ENCODE peak calls at places on chromosome 1, in seven cellular contexts. A is ovary, N is IMR-90, R is body of pancreas, I is prostate gland, S is heart left ventricle, X is A549. U is an unnamed sample. For H3K4me1, the result is how much of the 10 kb centered on the place peaks cover.

GRCh38 chr1:212454741-212455140 is 22.0 kb downstream of the NENF start:
- DNase-seq in A (no peak), N (no peak), R (no peak), I (no peak), S (no peak), X (no peak), U (no peak)

GRCh38 chr1:41455479-41456271 is 28.8 kb downstream of the EDN2 start:
- DNase-seq in A (no peak), N (peak), R (no peak), I (peak), S (peak), X (no peak), U (peak)

GRCh38 chr1:156281281-156282142 is 1.1 kb downstream of the SMG5 start:
- DNase-seq in A (no peak), N (peak), R (peak), I (no peak), S (peak), X (no peak), U (no peak)

GRCh38 chr1:172638885-172639831 is 19.7 kb upstream of the FASLG start:
- DNase-seq in A (no peak), N (peak), R (no peak), I (no peak), S (no peak), X (peak), U (no peak)

GRCh38 chr1:113321761-113322387 is 68.4 kb upstream of the MAGI3 start:
- DNase-seq in A (no peak), N (no peak), R (no peak), I (no peak), S (no peak), X (no peak), U (no peak)

GRCh38 chr1:226972931-226973330 is 32.8 kb downstream of the COQ8A start:
- DNase-seq in A (peak), N (no peak), R (peak), I (no peak), S (peak), X (no peak), U (no peak)

GRCh38 chr1:36349839-36350238 is 26.4 kb upstream of the EVA1B start:
- DNase-seq in A (no peak), N (no peak), R (no peak), I (no peak), S (no peak), X (no peak), U (no peak)

GRCh38 chr1:145714524-145715111 is 4.7 kb upstream of the CD160 start:
- DNase-seq in A (no peak), N (no peak), R (peak), I (no peak), S (peak), X (no peak), U (no peak)

GRCh38 chr1:15180189-15180588 is 26.6 kb downstream of the TMEM51 start:
- DNase-seq in A (no peak), N (no peak), R (peak), I (no peak), S (no peak), X (no peak), U (no peak)

GRCh38 chr1:172581779-172582178 is 48.8 kb downstream of the SUCO start:
- DNase-seq in A (no peak), N (peak), R (no peak), I (no peak), S (no peak), X (no peak), U (no peak)

GRCh38 chr1:32652244-32652962 is 1.4 kb downstream of the RBBP4 start:
- DNase-seq in A (no peak), N (no peak), R (no peak), I (no peak), S (no peak), X (no peak), U (no peak)

GRCh38 chr1:181127898-181128453 is 39.5 kb downstream of the IER5 start:
- DNase-seq in A (no peak), N (peak), R (no peak), I (no peak), S (no peak), X (peak), U (no peak)

GRCh38 chr1:237527761-237528160 is 363.0 kb downstream of the ZP4 start:
- DNase-seq in A (no peak), N (no peak), R (no peak), I (no peak), S (no peak), X (no peak), U (no peak)

GRCh38 chr1:179087665-179088064 is 5.8 kb downstream of the TOR3A start:
- DNase-seq in A (no peak), N (no peak), R (peak), I (no peak), S (no peak), X (no peak), U (peak)

GRCh38 chr1:39757501-39757900 is 13.6 kb downstream of the OXCT2 start:
- DNase-seq in A (no peak), N (no peak), R (no peak), I (no peak), S (no peak), X (no peak), U (no peak)

GRCh38 chr1:32334864-32335618 is 992 bp downstream of the MARCKSL1 start:
- DNase-seq in A (peak), N (peak), R (peak), I (no peak), S (no peak), X (peak), U (peak)

GRCh38 chr1:16145030-16145987 is 10.6 kb downstream of the EPHA2 start:
- DNase-seq in A (peak), N (peak), R (peak), I (peak), S (peak), X (peak), U (peak)

GRCh38 chr1:42259059-42259738 is 75.8 kb downstream of the FOXJ3 start:
- DNase-seq in A (no peak), N (peak), R (peak), I (peak), S (no peak), X (no peak), U (no peak)

GRCh38 chr1:182262425-182262824 is 129.2 kb downstream of the GLUL start:
- DNase-seq in A (no peak), N (no peak), R (no peak), I (no peak), S (no peak), X (no peak), U (no peak)

GRCh38 chr1:209157514-209158285 is 425.8 kb upstream of the CAMK1G start:
- DNase-seq in A (no peak), N (no peak), R (no peak), I (no peak), S (no peak), X (no peak), U (no peak)

GRCh38 chr1:48676376-48676775 is 100.3 kb downstream of the BEND5 start:
- DNase-seq in A (no peak), N (no peak), R (no peak), I (no peak), S (no peak), X (no peak), U (no peak)

GRCh38 chr1:54008876-54009275 is 9.1 kb downstream of the LDLRAD1 start:
- DNase-seq in A (no peak), N (no peak), R (no peak), I (no peak), S (no peak), X (no peak), U (no peak)
- H3K4me1 ChIP-seq in A (under half), N (under half), R (under half), I (under half), S (under half), X (under half), U (under half)

DNA sequence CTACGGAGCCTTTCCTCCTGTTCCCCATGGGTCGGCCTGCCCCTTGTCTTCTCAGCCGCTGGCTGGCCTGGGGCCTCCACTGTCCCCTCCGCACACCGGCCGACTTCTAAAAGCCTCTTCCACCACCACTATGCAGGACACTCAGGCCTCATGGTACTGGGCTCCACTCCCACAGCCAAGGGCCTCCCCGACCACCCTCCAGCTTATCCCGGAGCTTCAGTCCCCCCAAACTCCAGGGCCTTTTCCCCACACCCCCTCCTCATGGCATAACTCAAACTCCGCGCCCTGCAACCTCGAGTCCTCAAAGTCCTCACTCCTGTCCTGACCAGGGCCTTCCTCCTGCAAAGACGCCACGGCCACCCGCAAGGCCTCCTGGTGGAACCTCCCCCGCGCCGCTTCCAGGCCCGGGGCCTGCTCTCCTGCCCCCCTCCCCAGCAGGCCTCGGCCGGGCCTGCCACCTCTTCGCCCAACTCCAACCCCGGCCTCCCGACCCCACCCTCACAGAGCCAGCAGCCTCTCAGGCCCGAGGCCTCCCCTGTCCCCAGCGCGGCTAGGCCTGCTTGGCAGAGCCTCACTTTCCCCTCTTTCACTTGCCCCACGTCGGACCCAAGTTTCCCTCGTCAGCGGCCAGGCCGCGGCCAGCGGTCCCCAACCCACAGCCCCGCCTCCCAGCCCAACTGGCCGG is 1.9 kb downstream of the LRRC41 start:
- DNase-seq in A (no peak), N (peak), R (peak), I (peak), S (peak), X (peak), U (no peak)
- TF ChIP-seq POLR2A in A (no peak), N (peak), R (no peak), I (no peak), S (no peak), X (no peak), U (no peak)

GRCh38 chr1:168920456-168921094 is 185.9 kb upstream of the ATP1B1 start:
- DNase-seq in A (no peak), N (peak), R (peak), I (peak), S (peak), X (peak), U (no peak)
- H3K27ac ChIP-seq in A (no peak), N (no peak), R (peak), I (peak), S (no peak), X (peak), U (peak)

GRCh38 chr1:178055779-178056471 is 38.0 kb upstream of the RASAL2 start:
- DNase-seq in A (no peak), N (peak), R (no peak), I (no peak), S (peak), X (peak), U (no peak)
- H3K4me1 ChIP-seq in A (under half), N (under half), R (under half), I (under half), S (under half), X (half or more), U (under half)

GRCh38 chr1:56545711-56546110 is 33.7 kb downstream of the PLPP3 start:
- DNase-seq in A (no peak), N (no peak), R (peak), I (peak), S (peak), X (no peak), U (no peak)

GRCh38 chr1:56547473-56547872 is 31.9 kb downstream of the PLPP3 start:
- DNase-seq in A (no peak), N (no peak), R (no peak), I (no peak), S (no peak), X (no peak), U (no peak)

GRCh38 chr1:56541408-56541807 is 38.0 kb downstream of the PLPP3 start:
- DNase-seq in A (no peak), N (no peak), R (no peak), I (no peak), S (no peak), X (no peak), U (no peak)

GRCh38 chr1:56542651-56543050 is 36.7 kb downstream of the PLPP3 start:
- DNase-seq in A (no peak), N (no peak), R (no peak), I (no peak), S (no peak), X (no peak), U (no peak)

GRCh38 chr1:56543783-56544612 is 35.4 kb downstream of the PLPP3 start:
- DNase-seq in A (no peak), N (no peak), R (no peak), I (no peak), S (no peak), X (no peak), U (no peak)
- TF ChIP-seq POLR2A in A (no peak), N (no peak), R (no peak), I (no peak), S (no peak), X (no peak), U (no peak)

GRCh38 chr1:216604771-216605170 is 118.5 kb downstream of the ESRRG start:
- DNase-seq in A (no peak), N (no peak), R (no peak), I (no peak), S (no peak), X (no peak), U (no peak)
- H3K27ac ChIP-seq in A (no peak), N (no peak), R (no peak), I (no peak), S (no peak), X (no peak), U (no peak)

GRCh38 chr1:66607458-66607857 is 73.5 kb downstream of the SGIP1 start:
- DNase-seq in A (no peak), N (no peak), R (no peak), I (no peak), S (no peak), X (no peak), U (no peak)

GRCh38 chr1:66617362-66617761 is 83.4 kb downstream of the SGIP1 start:
- DNase-seq in A (no peak), N (no peak), R (no peak), I (no peak), S (no peak), X (no peak), U (no peak)

GRCh38 chr1:66618390-66618789 is 84.4 kb downstream of the SGIP1 start:
- DNase-seq in A (no peak), N (peak), R (no peak), I (no peak), S (no peak), X (no peak), U (no peak)

GRCh38 chr1:66613187-66613586 is 79.2 kb downstream of the SGIP1 start:
- DNase-seq in A (no peak), N (peak), R (no peak), I (no peak), S (no peak), X (no peak), U (no peak)
- H3K4me1 ChIP-seq in A (under half), N (under half), R (under half), I (under half), S (under half), X (under half), U (under half)